ENCODE peak calls at places on chromosomes 6 and 20, in eight cellular contexts. D, B, C, J, M, P, A and O are unnamed samples.

GRCh38 chr6:16519265-16520242 is 241.7 kb downstream of the ATXN1 start:
- DNase-seq in J (no peak), D (no peak), M (no peak), A (no peak), P (no peak), C (no peak), B (peak), O (no peak)

GRCh38 chr6:5809471-5809870 is 197.3 kb downstream of the NRN1 start:
- DNase-seq in J (no peak), A (no peak), P (no peak), D (no peak), B (no peak), M (no peak), C (no peak), O (no peak)

GRCh38 chr6:15551262-15551661 is 111.6 kb downstream of the DTNBP1 start:
- DNase-seq in J (no peak), C (no peak), B (no peak), D (no peak), A (no peak), M (no peak), P (no peak), O (no peak)

GRCh38 chr6:39753745-39754084 is 28.5 kb upstream of the KIF6 start:
- DNase-seq in B (no peak), P (no peak), D (no peak), J (no peak), C (no peak), A (peak), M (no peak), O (no peak)

GRCh38 chr20:18397090-18397489 is 69.7 kb downstream of the DZANK1 start:
- DNase-seq in A (no peak), B (no peak), D (no peak), P (no peak), C (no peak), J (no peak), M (no peak), O (no peak)

GRCh38 chr6:33144373-33144772 is 47.9 kb downstream of the COL11A2 start:
- DNase-seq in D (no peak), P (no peak), J (no peak), B (no peak), A (no peak), C (no peak), M (no peak), O (no peak)

GRCh38 chr20:3461911-3462677 is 8.7 kb upstream of the ATRN start:
- DNase-seq in C (no peak), M (no peak), B (no peak), P (no peak), D (no peak), J (no peak), A (no peak), O (peak)

GRCh38 chr6:31752739-31753319 is 9.6 kb upstream of the SAPCD1 start:
- DNase-seq in M (no peak), D (no peak), B (no peak), A (no peak), C (no peak), P (peak), J (no peak), O (no peak)

GRCh38 chr6:129749749-129750120 is 39.8 kb upstream of the ARHGAP18 start:
- DNase-seq in J (no peak), A (no peak), P (peak), D (peak), M (no peak), C (no peak), B (no peak), O (no peak)

GRCh38 chr6:3410385-3411360 is 46.2 kb downstream of the SLC22A23 start:
- DNase-seq in M (no peak), A (peak), C (no peak), B (peak), P (peak), D (peak), J (no peak), O (peak)

GRCh38 chr6:11277275-11278206 is 45.1 kb upstream of the NEDD9 start:
- DNase-seq in J (no peak), A (no peak), M (no peak), P (peak), D (no peak), C (no peak), B (no peak), O (peak)

GRCh38 chr6:131372535-131372934 is 200.5 kb upstream of the ARG1 start:
- DNase-seq in P (no peak), B (no peak), J (no peak), D (no peak), A (no peak), C (no peak), M (no peak), O (no peak)

GRCh38 chr6:27062755-27063154 is 184.7 kb upstream of the PRSS16 start:
- DNase-seq in A (no peak), J (no peak), D (no peak), P (no peak), B (no peak), M (no peak), C (no peak), O (no peak)

GRCh38 chr6:33819021-33819420 is 15.2 kb upstream of the MLN start:
- DNase-seq in P (no peak), B (no peak), M (no peak), J (no peak), C (no peak), D (no peak), A (no peak), O (no peak)

GRCh38 chr6:65570340-65570739 is 136.7 kb downstream of the EYS start:
- DNase-seq in M (no peak), P (no peak), B (no peak), J (no peak), A (no peak), C (no peak), D (no peak), O (no peak)

GRCh38 chr6:51675551-51676275 is 411.7 kb downstream of the PKHD1 start:
- DNase-seq in P (no peak), D (no peak), C (no peak), B (no peak), M (no peak), J (no peak), A (no peak), O (no peak)

GRCh38 chr20:34895465-34895864 is 19.1 kb downstream of the ACSS2 start:
- DNase-seq in C (no peak), P (no peak), A (no peak), D (no peak), B (no peak), J (no peak), M (no peak), O (no peak)
- H3K27ac ChIP-seq in C (no peak), P (no peak), A (no peak), D (no peak), B (peak), J (no peak), M (no peak), O (no peak)

GRCh38 chr20:1146957-1147356 is 28.6 kb downstream of the PSMF1 start:
- DNase-seq in B (no peak), J (no peak), P (no peak), M (no peak), D (no peak), A (no peak), C (no peak), O (no peak)
- TF ChIP-seq POLR2A in B (no peak), J (no peak), P (no peak), M (no peak), D (no peak), A (no peak), C (no peak), O (no peak)

GRCh38 chr6:152531659-152532058 is 105.5 kb downstream of the SYNE1 start:
- DNase-seq in B (no peak), A (no peak), J (no peak), C (no peak), D (no peak), M (no peak), P (no peak), O (no peak)
- TF ChIP-seq CTCF in B (no peak), A (no peak), J (no peak), C (no peak), D (no peak), M (no peak), P (no peak), O (no peak)

DNA sequence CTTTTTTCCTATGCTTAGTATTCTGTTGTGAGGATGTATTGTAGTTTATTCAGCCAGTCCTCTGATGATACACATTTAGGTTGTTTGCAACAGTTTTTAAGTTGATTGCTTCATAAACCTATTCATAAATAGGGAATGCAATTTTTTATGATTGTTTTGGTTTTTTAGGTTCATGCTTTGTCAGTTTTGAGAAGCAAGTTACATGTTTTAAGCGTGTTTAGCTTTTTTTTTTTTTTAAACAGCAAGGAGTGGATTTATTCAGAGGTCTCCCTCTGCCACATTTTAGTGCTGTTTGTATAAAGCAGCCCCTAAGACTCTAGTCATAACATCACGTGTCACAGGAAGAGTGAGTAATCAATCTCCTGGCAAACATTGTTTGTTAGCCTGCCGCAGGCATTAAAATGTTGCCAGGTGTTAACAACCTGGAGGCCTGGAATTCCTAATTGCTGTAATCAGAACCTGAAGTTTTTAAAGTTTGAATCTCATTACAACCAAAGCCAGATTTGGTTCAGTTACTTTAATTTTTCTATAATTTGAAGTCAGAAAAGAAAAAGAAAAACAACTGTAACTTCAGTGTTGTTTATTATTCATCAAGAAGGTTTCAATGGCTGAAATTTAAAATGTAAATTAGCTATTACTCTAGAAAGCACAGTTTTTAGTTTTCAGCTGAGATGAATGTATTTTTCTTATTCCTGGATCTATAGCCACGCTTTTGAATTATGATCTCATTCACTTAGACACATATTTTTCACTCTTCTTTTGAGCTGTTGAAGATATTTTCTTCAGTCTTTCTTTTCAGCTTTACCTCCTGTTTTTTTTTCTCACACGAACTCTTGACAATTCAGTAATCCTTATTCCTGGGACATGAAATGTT is 59.2 kb downstream of the KCNS1 start:
- DNase-seq in P (peak), C (no peak), M (no peak), A (no peak), B (peak), D (peak), J (no peak), O (no peak)
- H3K27ac ChIP-seq in P (no peak), C (no peak), M (no peak), A (no peak), B (peak), D (peak), J (peak), O (no peak)

DNA sequence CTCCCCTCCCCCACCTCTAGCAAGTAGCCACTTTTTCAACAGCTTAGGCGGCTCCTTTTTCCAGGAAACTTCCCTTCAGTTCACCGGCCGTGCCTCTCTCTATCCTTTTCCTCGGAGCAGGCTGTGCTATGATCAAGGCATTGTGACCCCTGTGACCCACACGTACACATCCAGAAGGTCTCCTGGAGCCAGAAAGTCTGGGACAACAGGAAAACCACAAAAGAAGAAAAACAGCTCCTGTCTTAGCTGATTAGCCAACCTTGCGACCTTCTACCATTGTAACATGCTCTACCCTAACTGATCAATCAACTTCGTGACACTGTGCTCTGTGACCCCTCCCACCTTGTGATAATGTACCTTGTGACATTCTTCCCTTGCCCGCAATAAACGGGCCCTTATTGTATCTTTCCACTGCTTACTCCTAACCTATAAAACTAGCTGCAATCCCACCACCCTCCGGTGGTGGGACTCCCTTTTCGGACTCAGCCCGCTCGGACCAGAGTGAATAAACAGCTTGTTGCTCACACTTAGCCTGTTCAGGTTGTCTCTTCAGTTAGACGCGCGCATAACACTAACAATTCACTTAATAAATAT is 24.2 kb downstream of the ZNF311 start:
- DNase-seq in A (peak), D (peak), B (peak), P (peak), M (no peak), J (no peak), C (no peak), O (peak)
- TF ChIP-seq POLR2A in A (no peak), D (no peak), B (no peak), P (no peak), M (no peak), J (no peak), C (no peak), O (no peak)